ENCODE peak calls at places on chromosomes 4 and X, in four cellular contexts. Q is IMR-90, H is H9, P is neuronal stem cell. S is an unnamed sample.

GRCh38 chr4:152784490-152785195 is 4.9 kb downstream of the ARFIP1 start:
- DNase-seq in Q (peak; percentile 40), H (no peak), P (no peak), S (peak; percentile 82)

GRCh38 chr4:185256444-185256843 is 47.0 kb downstream of the SNX25 start:
- DNase-seq in Q (peak; percentile 77), H (no peak), P (no peak), S (peak; percentile 71)

GRCh38 chr4:118352843-118353373 is at the start of gene PRSS12:
- DNase-seq in Q (peak; percentile 75), H (peak; percentile 86), P (peak; percentile 77), S (peak; percentile 89)

GRCh38 chr4:116027311-116027710 is 913.9 kb upstream of the NDST4 start:
- DNase-seq in Q (no peak), H (no peak), P (no peak), S (peak; percentile 9)

GRCh38 chr4:112516076-112516385 is at the start of gene NEUROG2:
- DNase-seq in Q (no peak), H (no peak), P (no peak), S (peak; percentile 47)

GRCh38 chrX:136630881-136631280 is 17.1 kb upstream of the CD40LG start:
- DNase-seq in Q (no peak), H (no peak), P (no peak), S (no peak)

GRCh38 chrX:39627257-39627656 is 470.5 kb downstream of the BCOR start:
- DNase-seq in Q (no peak), H (no peak), P (no peak), S (no peak)

GRCh38 chrX:131199086-131199485 is 90.0 kb downstream of the IGSF1 start:
- DNase-seq in Q (no peak), H (no peak), P (no peak), S (no peak)

GRCh38 chr4:164596318-164596878 is 157.5 kb upstream of the SMIM31 start:
- DNase-seq in Q (no peak), H (no peak), P (no peak), S (no peak)

GRCh38 chrX:45134303-45134702 is 66.4 kb downstream of the DIPK2B start:
- DNase-seq in Q (no peak), H (no peak), P (no peak), S (no peak)

GRCh38 chrX:15299945-15300851 is 15.2 kb downstream of the ASB11 start:
- DNase-seq in Q (peak; percentile 30), H (no peak), P (peak; percentile 0), S (peak; percentile 5)

GRCh38 chr4:16450031-16450430 is 223.8 kb upstream of the TAPT1 start:
- DNase-seq in Q (no peak), H (no peak), P (no peak), S (no peak)

GRCh38 chrX:120791013-120791643 is 84.5 kb downstream of the CT47B1 start:
- DNase-seq in Q (peak; percentile 43), H (no peak), P (no peak), S (peak; percentile 2)

GRCh38 chrX:153351981-153352380 is 18.0 kb downstream of the ZNF275 start:
- DNase-seq in Q (no peak), H (no peak), P (no peak), S (no peak)

GRCh38 chr4:124386163-124386562 is 326.4 kb downstream of the ANKRD50 start:
- DNase-seq in Q (no peak), H (no peak), P (no peak), S (peak; percentile 10)

GRCh38 chr4:89836031-89836777 is 757 bp downstream of the SNCA start:
- DNase-seq in Q (no peak), H (peak; percentile 36), P (peak; percentile 27), S (peak; percentile 34)

GRCh38 chr4:84753318-84753972 is 170.5 kb downstream of the CDS1 start:
- DNase-seq in Q (no peak), H (no peak), P (no peak), S (no peak)

GRCh38 chr4:83128235-83128929 is 13.9 kb upstream of the PLAC8 start:
- DNase-seq in Q (peak; percentile 90), H (no peak), P (no peak), S (no peak)

GRCh38 chr4:116427666-116428065 is 657.7 kb downstream of the TRAM1L1 start:
- DNase-seq in Q (no peak), H (no peak), P (no peak), S (peak; percentile 2)

GRCh38 chr4:124105212-124105611 is 607.3 kb downstream of the ANKRD50 start:
- DNase-seq in Q (peak; percentile 22), H (no peak), P (no peak), S (peak; percentile 7)

GRCh38 chr4:51943221-51943620 is 76.9 kb downstream of the LRRC66 start:
- DNase-seq in Q (peak; percentile 28), H (no peak), P (no peak), S (peak; percentile 16)

GRCh38 chrX:14344172-14344940 is 185.0 kb upstream of the GLRA2 start:
- DNase-seq in Q (no peak), H (no peak), P (no peak), S (no peak)

GRCh38 chr4:38368612-38369011 is 295.4 kb upstream of the KLF3 start:
- DNase-seq in Q (peak; percentile 28), H (no peak), P (no peak), S (no peak)

GRCh38 chr4:52051615-52052474 is 741 bp downstream of the SPATA18 start:
- DNase-seq in Q (peak; percentile 89), H (peak; percentile 94), P (peak; percentile 76), S (peak; percentile 97)

GRCh38 chr4:8860892-8861575 is 10.6 kb downstream of the HMX1 start:
- DNase-seq in Q (no peak), H (peak; percentile 85), P (no peak), S (peak; percentile 62)

GRCh38 chrX:128287693-128288092 is 235.5 kb upstream of the ACTRT1 start:
- DNase-seq in Q (no peak), H (no peak), P (no peak), S (no peak)

GRCh38 chr4:137997496-137997895 is 244.7 kb downstream of the SLC7A11 start:
- DNase-seq in Q (no peak), H (no peak), P (peak; percentile 21), S (no peak)

GRCh38 chrX:10175317-10175871 is 18.6 kb downstream of the CLCN4 start:
- DNase-seq in Q (peak; percentile 77), H (no peak), P (no peak), S (no peak)

GRCh38 chrX:39764441-39764914 is 333.3 kb downstream of the BCOR start:
- DNase-seq in Q (peak; percentile 34), H (no peak), P (no peak), S (peak; percentile 47)

GRCh38 chr4:137514401-137515116 is 17.7 kb downstream of the PCDH18 start:
- DNase-seq in Q (no peak), H (no peak), P (no peak), S (no peak)

GRCh38 chr4:145618912-145619638 is at the start of gene MMAA:
- DNase-seq in Q (peak; percentile 91), H (peak; percentile 92), P (peak; percentile 79), S (peak; percentile 94)
- H2BK5ac ChIP-seq in Q (peak within 1 kb of the TSS; percentile 92), H (no peak within 1 kb of the TSS), P (peak within 1 kb of the TSS; percentile 98), S (peak within 1 kb of the TSS; percentile 95)

GRCh38 chr4:120723986-120724385 is 198.5 kb downstream of the PRDM5 start:
- DNase-seq in Q (no peak), H (no peak), P (no peak), S (no peak)

GRCh38 chr4:120722655-120723054 is 199.9 kb downstream of the PRDM5 start:
- DNase-seq in Q (no peak), H (no peak), P (no peak), S (no peak)

GRCh38 chr4:120718979-120719566 is 203.5 kb downstream of the PRDM5 start:
- DNase-seq in Q (peak; percentile 49), H (peak; percentile 43), P (no peak), S (peak; percentile 69)

GRCh38 chr4:120723105-120723504 is 199.4 kb downstream of the PRDM5 start:
- DNase-seq in Q (no peak), H (no peak), P (no peak), S (no peak)

DNA sequence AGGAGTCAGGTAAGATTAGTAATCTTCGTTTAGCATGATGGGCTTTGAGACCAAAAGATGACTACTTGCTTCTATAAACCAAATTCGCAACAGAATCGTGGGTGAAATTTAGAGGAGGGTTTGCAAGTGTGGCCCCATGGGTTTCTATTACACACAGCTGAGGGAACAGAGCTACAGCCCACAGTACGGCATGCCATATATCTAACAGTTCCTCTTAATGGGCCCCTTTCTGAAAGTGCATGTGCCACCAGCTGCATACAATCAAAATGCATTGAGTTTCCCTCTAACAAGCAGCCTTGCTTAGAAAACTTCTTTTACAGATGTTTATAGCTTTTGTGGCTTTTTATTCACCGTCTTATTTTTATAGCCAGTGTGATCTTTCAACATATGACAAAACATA is 202.2 kb downstream of the PRDM5 start:
- DNase-seq in Q (no peak), H (no peak), P (no peak), S (no peak)
- H2BK5ac ChIP-seq in Q (no peak overlapping the region), H (no peak overlapping the region), P (no peak overlapping the region), S (no peak overlapping the region)

GRCh38 chr4:40613456-40613855 is 16.2 kb downstream of the RBM47 start:
- DNase-seq in Q (peak; percentile 79), H (no peak), P (no peak), S (no peak)
- H2BK5ac ChIP-seq in Q (no peak overlapping the region), H (no peak overlapping the region), P (no peak overlapping the region), S (no peak overlapping the region)

DNA sequence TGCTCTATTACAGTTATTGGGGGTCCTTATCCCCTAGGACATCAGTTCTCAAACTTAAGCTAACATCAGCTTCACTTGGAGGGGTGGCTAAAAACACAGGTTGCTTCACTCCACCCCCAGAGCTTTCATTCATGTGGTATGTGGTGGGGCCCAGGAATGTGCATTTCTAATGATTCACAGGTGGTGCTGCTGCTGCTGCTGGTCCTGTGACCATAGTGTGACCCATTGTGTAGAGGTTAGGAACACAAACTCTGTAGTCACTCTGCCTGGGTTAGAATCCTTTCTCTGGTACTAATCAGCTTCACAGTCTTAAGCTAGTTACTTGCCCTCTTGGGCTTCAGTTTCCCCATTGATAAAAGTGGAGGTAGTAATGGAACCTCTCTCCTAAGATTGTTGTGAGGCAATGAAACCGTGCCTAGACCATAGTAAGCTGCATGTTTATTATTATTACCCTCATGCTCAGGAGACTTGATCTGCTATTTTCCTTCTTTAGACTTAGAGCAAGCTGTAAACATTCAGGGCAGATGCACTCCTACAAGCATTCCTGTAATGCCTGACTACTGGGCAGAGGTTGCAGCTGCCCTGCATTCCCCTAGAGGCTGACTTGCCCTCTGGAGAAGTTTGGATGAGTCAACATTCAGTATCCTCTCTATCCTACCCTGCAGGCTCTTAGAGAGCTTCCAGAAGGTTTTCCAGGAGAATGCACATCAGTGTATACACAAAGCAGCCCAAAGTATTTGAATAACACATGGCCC is 94.1 kb upstream of the ACSL4 start:
- DNase-seq in Q (peak; percentile 89), H (no peak), P (no peak), S (peak; percentile 68)
- H2BK5ac ChIP-seq in Q (peak overlapping the region; percentile 62), H (no peak overlapping the region), P (no peak overlapping the region), S (no peak overlapping the region)

S was measured in mesendoderm.